ENCODE peak calls at places on chromosomes 13 and 19, in four cellular contexts. C is MM.1S, M is tibial nerve, B is left ventricle myocardium inferior. X is an unnamed sample. For H3K4me1 and H3K27me3, the result is how much of the 10 kb centered on the place peaks cover.

GRCh38 chr13:111533900-111534645 is 213.6 kb downstream of the TEX29 start:
- DNase-seq in C (no peak), M (no peak), B (no peak), X (no peak)

GRCh38 chr13:100090861-100091260 is 2.0 kb downstream of the PCCA start:
- DNase-seq in M (no peak), C (no peak), B (no peak), X (no peak)

GRCh38 chr19:30214651-30215051 is 157.5 kb upstream of the ZNF536 start:
- DNase-seq in C (no peak), B (no peak), M (no peak), X (no peak)

GRCh38 chr13:40228981-40229380 is 437.5 kb downstream of the FOXO1 start:
- DNase-seq in C (no peak), B (no peak), M (no peak), X (no peak)

GRCh38 chr19:41563847-41564514 is 12.0 kb upstream of the CEACAM21 start:
- DNase-seq in C (no peak), B (no peak), M (no peak), X (no peak)

GRCh38 chr19:54478677-54479266 is 5.7 kb upstream of the CDC42EP5 start:
- DNase-seq in B (no peak), C (peak), M (no peak), X (peak)

GRCh38 chr13:110758195-110758594 is 44.7 kb downstream of the ING1 start:
- DNase-seq in M (no peak), B (no peak), C (no peak), X (no peak)

GRCh38 chr13:110116072-110116487 is 190.9 kb downstream of the COL4A1 start:
- DNase-seq in M (no peak), B (peak), C (no peak), X (no peak)

GRCh38 chr13:27375686-27376326 is 48.6 kb upstream of the GTF3A start:
- DNase-seq in C (peak), B (peak), M (no peak), X (no peak)

DNA sequence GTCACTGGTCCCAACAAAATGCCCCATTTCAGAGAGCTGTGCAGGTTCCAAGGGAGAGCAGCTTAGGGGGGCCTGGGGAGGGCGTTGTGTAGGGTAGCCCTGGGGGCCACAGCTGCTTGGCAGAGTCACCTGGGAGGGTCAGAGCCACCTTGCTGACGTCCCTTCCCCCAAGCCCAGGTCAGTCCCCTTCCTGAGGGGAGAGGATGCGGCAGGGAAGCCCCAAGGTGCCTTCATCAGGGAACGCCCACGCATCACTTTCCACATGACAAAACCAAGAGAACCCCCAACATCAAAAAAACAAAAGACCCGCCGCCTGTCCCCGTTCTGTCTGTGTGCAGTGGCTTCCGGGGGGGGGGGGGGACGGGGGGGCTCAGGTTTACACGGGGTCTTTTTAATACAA is 5.3 kb upstream of the UQCR11 start:
- DNase-seq in M (no peak), B (no peak), C (no peak), X (no peak)
- H3K4me1 ChIP-seq in M (under half), B (under half), C (under half), X (under half)

GRCh38 chr19:45865269-45865948 is 1.3 kb downstream of the FOXA3 start:
- DNase-seq in B (no peak), M (no peak), C (no peak), X (no peak)

GRCh38 chr19:45863335-45863839 is 440 bp upstream of the SYMPK start:
- DNase-seq in M (no peak), C (no peak), B (no peak), X (no peak)

GRCh38 chr19:45863840-45864628 is at the start of gene FOXA3:
- DNase-seq in B (no peak), M (no peak), C (peak), X (no peak)

GRCh38 chr19:45864629-45865082 is 530 bp downstream of the FOXA3 start:
- DNase-seq in M (no peak), B (no peak), C (no peak), X (no peak)

GRCh38 chr19:45866400-45867176 is 2.5 kb downstream of the FOXA3 start:
- DNase-seq in M (no peak), C (no peak), B (no peak), X (no peak)
- H3K4me3 ChIP-seq in M (no peak), C (no peak), B (no peak), X (no peak)

DNA sequence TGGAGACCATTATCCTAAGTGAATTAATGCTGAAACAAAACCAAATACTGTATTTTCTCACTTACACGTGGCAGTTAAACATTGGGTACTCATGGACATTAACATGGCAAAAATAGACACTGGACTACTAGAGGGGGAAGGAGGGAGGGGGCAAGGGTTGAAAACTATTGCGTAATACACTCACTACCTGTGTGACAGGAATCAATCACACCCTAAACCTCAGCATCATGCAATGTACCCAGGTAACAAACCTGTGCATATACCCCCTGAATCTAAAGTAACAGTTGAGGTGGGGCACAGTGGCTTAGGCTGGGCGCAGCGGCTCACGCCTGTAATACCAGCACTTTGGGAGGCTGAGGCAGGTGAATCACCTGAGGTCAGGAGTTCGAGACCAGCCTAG is 207.0 kb downstream of the TDRD3 start:
- DNase-seq in B (no peak), C (no peak), M (no peak), X (no peak)
- H3K27me3 ChIP-seq in B (under half), C (under half), M (under half), X (under half)

DNA sequence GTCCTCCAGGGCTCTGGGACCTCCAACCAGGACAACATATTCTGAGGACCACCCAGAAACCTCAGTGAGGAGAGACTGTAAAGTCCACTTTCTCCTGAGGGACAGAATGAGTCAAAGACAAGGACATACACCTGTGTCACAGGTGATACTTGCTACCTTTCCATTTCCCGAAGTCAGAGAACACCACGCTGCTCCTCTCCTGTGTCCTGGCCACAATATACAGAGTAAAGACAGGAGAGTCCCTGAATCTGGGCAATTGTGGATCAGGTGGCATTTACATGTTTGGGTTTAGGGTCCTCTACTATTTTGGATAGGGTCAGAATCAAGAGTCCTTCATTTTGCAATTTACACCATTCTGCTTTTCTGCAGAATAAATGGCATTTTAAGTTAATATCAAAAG is 4.9 kb downstream of the MED26 start:
- DNase-seq in M (no peak), B (no peak), C (no peak), X (no peak)
- H3K4me1 ChIP-seq in M (half or more), B (half or more), C (under half), X (under half)

GRCh38 chr19:52600639-52601024 is 30.5 kb downstream of the ZNF701 start:
- DNase-seq in B (no peak), C (no peak), M (no peak), X (no peak)
- H3K4me3 ChIP-seq in B (peak), C (peak), M (peak), X (peak)

DNA sequence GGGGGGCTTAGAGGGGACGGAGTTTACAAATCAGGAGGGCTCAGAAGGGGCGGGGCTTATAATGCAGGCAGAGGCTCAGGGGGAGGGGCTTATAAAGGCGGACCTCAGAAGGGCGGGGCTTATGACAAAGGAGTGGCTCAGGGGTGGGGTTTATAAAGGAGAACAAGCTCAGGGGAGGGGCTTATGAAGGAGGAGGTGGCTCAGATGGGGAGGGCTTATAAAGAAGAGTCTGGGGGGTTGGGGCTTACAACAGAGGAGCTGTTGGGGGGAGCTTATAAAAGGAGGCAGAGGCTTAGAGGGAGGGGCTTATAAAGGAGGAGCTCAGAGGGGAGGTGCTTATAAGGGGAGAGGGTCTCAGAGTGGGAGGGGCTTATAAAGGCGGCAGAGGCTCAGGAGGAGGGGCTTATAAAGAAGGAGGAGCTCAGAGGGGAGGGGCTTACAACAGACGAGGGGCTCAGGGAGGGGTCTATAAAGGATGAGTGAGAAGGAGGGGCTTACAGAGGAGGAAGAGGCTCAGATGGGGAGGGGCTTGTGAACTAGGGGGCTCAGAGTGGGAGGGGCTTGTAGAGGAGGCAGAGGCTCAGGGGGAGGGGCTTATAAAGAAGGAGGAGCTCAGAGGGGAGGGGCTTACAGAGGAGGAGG is 1.0 kb downstream of the SMIM24 start:
- DNase-seq in B (no peak), M (no peak), C (peak), X (no peak)
- H3K27me3 ChIP-seq in B (half or more), M (under half), C (half or more), X (under half)

X was measured in iPS DF 6.9.